ENCODE peak calls at places on chromosomes 7 and 10, in six cellular contexts. Y, L, R, X, A and W are unnamed samples.

GRCh38 chr7:77954773-77955562 is 156.4 kb downstream of the PHTF2 start:
- DNase-seq in L (no peak), A (no peak), R (no peak), X (no peak), Y (peak), W (no peak)

GRCh38 chr7:139680676-139681462 is 96.9 kb downstream of the HIPK2 start:
- DNase-seq in L (peak), A (peak), R (peak), Y (peak), X (peak), W (peak)

GRCh38 chr10:69224862-69225657 is 4.9 kb downstream of the HKDC1 start:
- DNase-seq in R (no peak), A (peak), X (no peak), Y (peak), L (no peak), W (no peak)

GRCh38 chr10:27661511-27662286 is 83.9 kb downstream of the MKX start:
- DNase-seq in Y (no peak), A (peak), L (no peak), R (no peak), X (no peak), W (no peak)

GRCh38 chr10:11397980-11398580 is 213.4 kb downstream of the USP6NL start:
- DNase-seq in X (no peak), L (no peak), Y (no peak), R (no peak), A (no peak), W (no peak)

GRCh38 chr7:96426027-96426426 is 104.1 kb upstream of the SLC25A13 start:
- DNase-seq in A (peak), Y (no peak), L (no peak), R (no peak), X (no peak), W (peak)

GRCh38 chr10:63554666-63555065 is 33.5 kb downstream of the REEP3 start:
- DNase-seq in X (no peak), R (peak), A (peak), L (peak), Y (peak), W (peak)

GRCh38 chr7:108104324-108104723 is 25.8 kb downstream of the LAMB4 start:
- DNase-seq in L (no peak), A (no peak), R (no peak), Y (peak), X (no peak), W (no peak)

GRCh38 chr7:16033233-16033632 is 346.8 kb upstream of the MEOX2 start:
- DNase-seq in L (no peak), A (no peak), Y (no peak), R (no peak), X (no peak), W (no peak)

GRCh38 chr10:14822879-14823755 is 14.7 kb downstream of the CDNF start:
- DNase-seq in X (peak), L (no peak), R (no peak), A (peak), Y (peak), W (peak)

GRCh38 chr10:79001082-79001885 is 67.5 kb upstream of the ZMIZ1 start:
- DNase-seq in X (no peak), A (no peak), Y (peak), R (no peak), L (no peak), W (no peak)

GRCh38 chr7:131482800-131483199 is 73.6 kb downstream of the PODXL start:
- DNase-seq in A (no peak), X (no peak), Y (no peak), L (no peak), R (no peak), W (no peak)
- TF ChIP-seq CTCF in A (no peak), X (no peak), Y (no peak), L (no peak), R (no peak), W (no peak)

GRCh38 chr7:94067506-94067905 is 63.4 kb upstream of the BET1 start:
- DNase-seq in A (peak), X (no peak), Y (peak), R (no peak), L (no peak), W (no peak)

GRCh38 chr7:94067047-94067446 is 62.9 kb upstream of the BET1 start:
- DNase-seq in A (peak), X (no peak), Y (no peak), L (no peak), R (no peak), W (no peak)

GRCh38 chr7:94061316-94061715 is 57.2 kb upstream of the BET1 start:
- DNase-seq in A (no peak), L (no peak), Y (peak), X (no peak), R (no peak), W (no peak)

GRCh38 chr7:94062372-94062771 is 58.2 kb upstream of the BET1 start:
- DNase-seq in R (no peak), X (no peak), Y (peak), A (no peak), L (no peak), W (no peak)

GRCh38 chr7:94064541-94065191 is 60.5 kb upstream of the BET1 start:
- DNase-seq in L (no peak), Y (peak), A (no peak), X (no peak), R (no peak), W (no peak)
- TF ChIP-seq CTCF in L (no peak), Y (no peak), A (no peak), X (no peak), R (no peak), W (no peak)

DNA sequence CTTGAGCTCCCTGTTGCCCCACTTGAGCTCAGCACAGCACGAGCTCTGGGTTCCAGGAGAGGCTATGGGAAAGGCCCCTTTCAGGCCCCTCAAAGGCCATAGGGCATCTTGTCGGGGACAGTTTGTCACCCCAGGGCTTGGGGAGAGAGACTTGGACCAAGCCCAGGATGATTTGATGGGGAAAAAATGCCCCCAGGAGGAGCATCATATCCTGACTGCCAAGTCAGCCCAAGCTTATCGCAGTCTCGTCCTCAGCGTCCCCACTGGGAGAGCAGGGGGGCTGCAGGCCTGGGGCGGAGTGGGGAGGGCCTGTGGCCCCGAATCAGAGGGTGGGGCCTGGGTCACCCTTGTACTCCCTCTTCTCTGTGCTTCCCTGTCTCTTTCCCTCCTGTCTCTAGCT is 17.0 kb upstream of the GRIFIN start:
- DNase-seq in Y (no peak), L (no peak), R (no peak), X (no peak), A (no peak), W (no peak)
- TF ChIP-seq CTCF in Y (no peak), L (no peak), R (no peak), X (no peak), A (no peak), W (no peak)

GRCh38 chr10:59865101-59865500 is 41.3 kb downstream of the CCDC6 start:
- DNase-seq in X (peak), L (no peak), Y (peak), A (peak), R (no peak), W (peak)
- TF ChIP-seq CTCF in X (peak), L (peak), Y (peak), A (peak), R (peak), W (peak)

GRCh38 chr10:80614576-80615416 is 77.1 kb downstream of the SH2D4B start:
- DNase-seq in Y (no peak), R (no peak), X (no peak), L (no peak), A (no peak), W (no peak)
- TF ChIP-seq CTCF in Y (no peak), R (no peak), X (no peak), L (no peak), A (no peak), W (no peak)

GRCh38 chr10:113283189-113283588 is 269.7 kb upstream of the HABP2 start:
- DNase-seq in X (no peak), L (no peak), R (no peak), A (no peak), Y (no peak), W (no peak)
- TF ChIP-seq CTCF in X (no peak), L (no peak), R (peak), A (no peak), Y (no peak), W (no peak)

DNA sequence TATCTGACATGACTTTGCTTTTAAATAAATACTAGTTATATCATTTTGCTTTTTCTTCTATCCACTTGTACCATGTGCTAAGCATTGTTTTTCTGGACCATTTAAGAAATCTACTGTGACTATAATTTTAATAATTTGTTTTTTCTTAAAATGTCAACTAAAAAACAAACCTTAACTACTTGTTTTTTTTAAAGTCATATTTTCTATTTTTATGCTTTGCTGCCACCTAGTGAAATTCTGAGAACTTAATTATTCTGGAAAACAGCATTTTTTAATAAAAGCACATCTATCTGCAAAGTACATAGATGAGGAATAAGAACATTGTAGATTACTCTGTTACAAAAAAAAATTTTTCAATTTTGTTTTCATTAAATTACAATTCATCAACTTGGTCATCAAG is 47.4 kb downstream of the ORC5 start:
- DNase-seq in R (no peak), L (no peak), X (peak), A (peak), Y (peak), W (no peak)
- TF ChIP-seq CTCF in R (peak), L (no peak), X (peak), A (no peak), Y (peak), W (no peak)

GRCh38 chr10:5449823-5450222 is 37.5 kb downstream of the NET1 start:
- DNase-seq in X (no peak), A (peak), Y (peak), R (no peak), L (no peak), W (peak)
- TF ChIP-seq CTCF in X (peak), A (peak), Y (peak), R (peak), L (peak), W (peak)

DNA sequence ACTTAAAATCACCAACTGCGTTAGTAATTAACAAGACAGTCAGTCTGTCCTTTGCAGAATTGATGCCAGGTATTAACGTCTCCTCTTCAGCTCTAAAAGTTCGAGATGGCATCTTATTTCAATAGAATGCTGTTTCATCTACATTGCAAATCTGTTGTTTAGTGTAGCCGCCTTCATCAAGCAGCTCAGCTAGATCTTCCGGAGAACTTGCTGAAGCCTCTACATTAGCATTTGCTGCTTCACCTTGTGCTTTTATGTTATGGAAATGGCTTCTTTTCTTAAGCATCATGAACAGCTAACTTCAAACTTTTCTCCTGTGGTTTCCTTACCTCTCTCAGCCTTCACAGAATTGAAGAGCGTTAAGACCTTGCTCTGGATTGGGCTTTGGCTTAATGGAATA is 95.5 kb upstream of the FAM20C start:
- DNase-seq in A (no peak), Y (no peak), R (no peak), X (no peak), L (no peak), W (no peak)
- TF ChIP-seq CTCF in A (no peak), Y (no peak), R (no peak), X (no peak), L (no peak), W (no peak)